ENCODE peak calls at places on chromosomes 11 and 22, in seven cellular contexts. V is astrocyte of the cerebellum, C is endothelial cell of umbilical vein, N is memory B cell, P is WTC11, A is caudate nucleus, S is KBM-7. D is an unnamed sample.

GRCh38 chr11:68936358-68936636 is 32.6 kb downstream of the IGHMBP2 start:
- DNase-seq in V (no peak), C (no peak), N (no peak), P (no peak), A (no peak), S (no peak), D (no peak)

GRCh38 chr11:2521081-2521480 is 76.3 kb downstream of the KCNQ1 start:
- DNase-seq in V (no peak), C (no peak), N (no peak), P (peak), A (no peak), S (no peak), D (no peak)

GRCh38 chr11:44623716-44624491 is 58.4 kb downstream of the CD82 start:
- DNase-seq in V (no peak), C (peak), N (peak), P (no peak), A (no peak), S (no peak), D (peak)

GRCh38 chr11:18669211-18669593 is 29.4 kb upstream of the TMEM86A start:
- DNase-seq in V (no peak), C (no peak), N (no peak), P (no peak), A (no peak), S (no peak), D (no peak)

GRCh38 chr11:60251485-60252207 is 8.7 kb upstream of the MS4A4E start:
- DNase-seq in V (no peak), C (peak), N (no peak), P (no peak), A (no peak), S (peak), D (no peak)

GRCh38 chr22:29485448-29485847 is 5.4 kb downstream of the NEFH start:
- DNase-seq in V (no peak), C (no peak), N (no peak), P (no peak), A (no peak), S (no peak), D (no peak)

GRCh38 chr11:31887180-31887579 is 76.1 kb upstream of the PAX6 start:
- DNase-seq in V (no peak), C (no peak), N (no peak), P (peak), A (no peak), S (peak), D (peak)

GRCh38 chr22:35604671-35605457 is 12.3 kb downstream of the MB start:
- DNase-seq in V (no peak), C (no peak), N (no peak), P (no peak), A (no peak), S (peak), D (no peak)

GRCh38 chr11:69496202-69496557 is 14.7 kb downstream of the LINC01488 start:
- DNase-seq in V (no peak), C (no peak), N (no peak), P (no peak), A (no peak), S (no peak), D (no peak)

GRCh38 chr11:70650075-70650909 is 252.0 kb downstream of the CTTN start:
- DNase-seq in V (peak), C (peak), N (no peak), P (peak), A (no peak), S (peak), D (no peak)

GRCh38 chr11:119739975-119740374 is 11.0 kb upstream of the NECTIN1 start:
- DNase-seq in V (no peak), C (no peak), N (no peak), P (no peak), A (no peak), S (no peak), D (no peak)

GRCh38 chr11:60790726-60791125 is 5.6 kb downstream of the MS4A10 start:
- DNase-seq in V (no peak), C (no peak), N (no peak), P (no peak), A (no peak), S (no peak), D (no peak)

GRCh38 chr11:114399903-114400221 is 449 bp downstream of the C11orf71 start:
- DNase-seq in V (no peak), C (no peak), N (no peak), P (peak), A (no peak), S (no peak), D (peak)

GRCh38 chr11:72354356-72355115 is 79.8 kb downstream of the CLPB start:
- DNase-seq in V (no peak), C (no peak), N (no peak), P (no peak), A (no peak), S (no peak), D (no peak)

GRCh38 chr11:10637629-10638028 is 55.9 kb downstream of the IRAG1 start:
- DNase-seq in V (no peak), C (no peak), N (no peak), P (no peak), A (no peak), S (no peak), D (no peak)

GRCh38 chr11:62120001-62120400 is 3.8 kb upstream of the INCENP start:
- DNase-seq in V (no peak), C (no peak), N (no peak), P (no peak), A (no peak), S (no peak), D (no peak)

GRCh38 chr11:65615950-65616574 is 486 bp downstream of the PCNX3 start:
- DNase-seq in V (no peak), C (no peak), N (no peak), P (peak), A (no peak), S (no peak), D (no peak)

GRCh38 chr11:91773090-91773489 is 451.5 kb upstream of the FAT3 start:
- DNase-seq in V (no peak), C (peak), N (no peak), P (peak), A (no peak), S (peak), D (peak)

GRCh38 chr11:79097279-79097875 is 343.5 kb downstream of the TENM4 start:
- DNase-seq in V (peak), C (no peak), N (no peak), P (no peak), A (no peak), S (no peak), D (no peak)

GRCh38 chr11:120178441-120179070 is 32.3 kb upstream of the OAF start:
- DNase-seq in V (no peak), C (no peak), N (no peak), P (no peak), A (no peak), S (no peak), D (no peak)

GRCh38 chr11:65380460-65381126 is 1.9 kb downstream of the SLC25A45 start:
- DNase-seq in V (no peak), C (no peak), N (no peak), P (no peak), A (no peak), S (no peak), D (no peak)

GRCh38 chr11:131668867-131669780 is 298.7 kb downstream of the NTM start:
- DNase-seq in V (no peak), C (peak), N (no peak), P (peak), A (peak), S (peak), D (peak)

GRCh38 chr22:36469094-36469710 is 12.2 kb downstream of the TXN2 start:
- DNase-seq in V (no peak), C (no peak), N (no peak), P (no peak), A (no peak), S (no peak), D (no peak)

GRCh38 chr11:9219572-9219971 is 45.6 kb downstream of the DENND5A start:
- DNase-seq in V (peak), C (no peak), N (no peak), P (no peak), A (no peak), S (no peak), D (no peak)

GRCh38 chr22:38843716-38844660 is at the start of gene NPTXR:
- DNase-seq in V (no peak), C (peak), N (peak), P (peak), A (no peak), S (peak), D (peak)